ENCODE peak calls at places on chromosomes 3 and 15, in four cellular contexts. H is tibial nerve, S is transverse colon, V is sigmoid colon. T is an unnamed sample. For H3K4me1 and H3K9me3, the result is how much of the 10 kb centered on the place peaks cover.

GRCh38 chr3:197168606-197169005 is 129.8 kb downstream of the DLG1 start:
- DNase-seq in H (no peak), S (no peak), V (no peak), T (no peak)

GRCh38 chr3:122619040-122619439 is 41.6 kb downstream of the PARP15 start:
- DNase-seq in H (no peak), S (no peak), V (no peak), T (no peak)

GRCh38 chr3:14369675-14370669 is 32.4 kb upstream of the SLC6A6 start:
- DNase-seq in H (no peak), S (peak), V (no peak), T (peak)

GRCh38 chr3:102235679-102236078 is 199.1 kb upstream of the ZPLD1 start:
- DNase-seq in H (no peak), S (no peak), V (no peak), T (no peak)

GRCh38 chr3:97189835-97190234 is 375.4 kb downstream of the EPHA6 start:
- DNase-seq in H (no peak), S (no peak), V (no peak), T (no peak)

GRCh38 chr3:34419801-34420200 is 621.4 kb downstream of the PDCD6IP start:
- DNase-seq in H (no peak), S (no peak), V (no peak), T (no peak)

GRCh38 chr3:140941434-140942220 is at the start of gene SLC25A36:
- DNase-seq in H (peak), S (peak), V (peak), T (peak)

GRCh38 chr3:122898298-122898697 is 103.4 kb downstream of the SLC49A4 start:
- DNase-seq in H (no peak), S (no peak), V (no peak), T (no peak)

GRCh38 chr15:65189102-65189740 is 4.1 kb upstream of the CLPX start:
- DNase-seq in H (no peak), S (no peak), V (peak), T (no peak)

GRCh38 chr3:158402590-158402989 is 168.4 kb upstream of the MLF1 start:
- DNase-seq in H (no peak), S (no peak), V (no peak), T (no peak)

GRCh38 chr3:184679056-184679502 is 32.8 kb downstream of the MAGEF1 start:
- DNase-seq in H (no peak), S (no peak), V (peak), T (no peak)

GRCh38 chr3:43213631-43214030 is 72.7 kb upstream of the SNRK start:
- DNase-seq in H (no peak), S (no peak), V (no peak), T (no peak)

GRCh38 chr3:106338582-106339219 is 469.9 kb upstream of the CBLB start:
- DNase-seq in H (no peak), S (no peak), V (no peak), T (no peak)

GRCh38 chr3:159451067-159451466 is 537.6 kb upstream of the IL12A start:
- DNase-seq in H (no peak), S (no peak), V (no peak), T (no peak)

GRCh38 chr15:77693576-77693975 is 60.9 kb upstream of the LINGO1 start:
- DNase-seq in H (no peak), S (no peak), V (no peak), T (no peak)

GRCh38 chr3:157104928-157105652 is 54.9 kb downstream of the CCNL1 start:
- DNase-seq in H (no peak), S (peak), V (no peak), T (no peak)

GRCh38 chr15:85788796-85789495 is 5.8 kb downstream of the KLHL25 start:
- DNase-seq in H (no peak), S (peak), V (no peak), T (peak)

GRCh38 chr15:83489690-83490089 is 42.5 kb downstream of the SH3GL3 start:
- DNase-seq in H (no peak), S (no peak), V (no peak), T (no peak)

GRCh38 chr15:31504462-31504839 is 177.8 kb downstream of the KLF13 start:
- DNase-seq in H (no peak), S (no peak), V (no peak), T (no peak)

GRCh38 chr3:52036829-52037228 is 19.5 kb downstream of the DUSP7 start:
- DNase-seq in H (no peak), S (no peak), V (no peak), T (no peak)

GRCh38 chr15:99211926-99212325 is 37.5 kb downstream of the TTC23 start:
- DNase-seq in H (no peak), S (no peak), V (no peak), T (no peak)

GRCh38 chr15:99209326-99209725 is 40.1 kb downstream of the TTC23 start:
- DNase-seq in H (no peak), S (no peak), V (no peak), T (no peak)

GRCh38 chr15:99207672-99208071 is 41.7 kb downstream of the TTC23 start:
- DNase-seq in H (no peak), S (no peak), V (no peak), T (no peak)

GRCh38 chr15:99212401-99212800 is 37.0 kb downstream of the TTC23 start:
- DNase-seq in H (no peak), S (peak), V (peak), T (no peak)

GRCh38 chr15:99210334-99210733 is 39.0 kb downstream of the TTC23 start:
- DNase-seq in H (no peak), S (no peak), V (peak), T (no peak)
- TF ChIP-seq EP300 in H (no peak), S (peak), V (peak), T (peak)

GRCh38 chr15:42544858-42545629 is 3.5 kb downstream of the LRRC57 start:
- DNase-seq in H (no peak), S (no peak), V (no peak), T (no peak)

GRCh38 chr15:42549782-42550392 is 1.2 kb downstream of the HAUS2 start:
- DNase-seq in H (no peak), S (no peak), V (no peak), T (no peak)

GRCh38 chr15:42547926-42548257 is 701 bp downstream of the LRRC57 start:
- DNase-seq in H (no peak), S (no peak), V (no peak), T (no peak)

GRCh38 chr15:42549052-42549491 is 434 bp downstream of the HAUS2 start:
- DNase-seq in H (no peak), S (peak), V (no peak), T (no peak)

GRCh38 chr15:42548258-42549051 is at the start of the genes HAUS2 and LRRC57:
- DNase-seq in H (peak), S (peak), V (peak), T (peak)
- H3K4me1 ChIP-seq in H (under half), S (under half), V (under half), T (under half)

GRCh38 chr3:923161-923910 is 169.5 kb upstream of the CNTN6 start:
- DNase-seq in H (no peak), S (no peak), V (no peak), T (no peak)
- H3K9me3 ChIP-seq in H (under half), S (under half), V (under half), T (under half)

DNA sequence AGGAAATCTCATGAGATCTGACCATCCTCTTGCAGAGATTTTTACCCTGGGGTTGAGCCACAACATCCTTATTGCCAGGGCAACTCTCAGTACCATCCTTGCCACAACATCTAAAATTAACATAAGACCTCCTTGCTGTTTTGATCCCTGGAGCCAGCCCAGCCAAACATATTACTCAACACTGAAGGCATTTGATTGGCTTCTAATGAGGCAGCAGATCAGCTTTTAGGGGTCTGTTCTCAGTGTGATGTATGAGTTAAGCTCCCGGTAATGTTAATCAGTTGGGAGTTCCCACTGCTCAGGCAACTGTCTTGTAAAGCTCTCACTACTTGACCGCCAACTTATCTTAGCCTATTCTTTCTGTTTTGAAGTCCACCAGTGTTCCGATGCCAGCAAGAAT is 158.8 kb downstream of the FOXB1 start:
- DNase-seq in H (no peak), S (no peak), V (no peak), T (no peak)
- TF ChIP-seq EP300 in H (no peak), S (no peak), V (no peak), T (no peak)

GRCh38 chr15:70664494-70664893 is 98.9 kb downstream of the UACA start:
- DNase-seq in H (no peak), S (no peak), V (no peak), T (no peak)

GRCh38 chr15:70665599-70665998 is 97.8 kb downstream of the UACA start:
- DNase-seq in H (no peak), S (no peak), V (no peak), T (no peak)

DNA sequence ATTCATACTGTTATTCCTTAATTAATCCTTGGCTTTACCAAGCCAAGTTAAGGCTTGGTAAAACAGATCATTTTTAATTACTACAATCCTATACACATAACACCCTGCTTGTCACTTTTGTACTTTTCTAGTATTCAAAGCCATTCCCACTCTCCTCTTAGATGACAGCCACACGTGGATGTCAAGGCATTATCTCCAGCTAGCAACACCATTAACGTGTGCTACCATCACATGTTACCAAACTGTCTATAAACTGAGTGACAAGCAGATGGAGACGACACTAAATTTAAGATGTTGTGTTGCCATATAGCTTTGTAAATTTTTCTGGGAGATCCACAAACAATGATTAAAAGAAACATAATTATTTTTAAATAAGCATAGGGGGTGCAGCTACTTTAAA is 103.7 kb downstream of the UACA start:
- DNase-seq in H (no peak), S (no peak), V (no peak), T (no peak)
- H3K4me1 ChIP-seq in H (under half), S (under half), V (under half), T (under half)

GRCh38 chr15:79922512-79923067 is 25.8 kb upstream of the MTHFS start:
- DNase-seq in H (no peak), S (no peak), V (no peak), T (no peak)
- H3K9me3 ChIP-seq in H (under half), S (under half), V (under half), T (under half)

GRCh38 chr15:70099167-70099965 is 1.6 kb upstream of the TLE3 start:
- DNase-seq in H (peak), S (peak), V (peak), T (peak)
- TF ChIP-seq EP300 in H (peak), S (no peak), V (no peak), T (no peak)

GRCh38 chr15:66883322-66883911 is 181.4 kb downstream of the SMAD6 start:
- DNase-seq in H (peak), S (peak), V (peak), T (peak)
- H3K4me1 ChIP-seq in H (half or more), S (under half), V (under half), T (under half)

GRCh38 chr3:129474986-129475804 is 35.2 kb downstream of the IFT122 start:
- DNase-seq in H (no peak), S (no peak), V (no peak), T (no peak)

GRCh38 chr3:129473067-129473765 is 33.2 kb downstream of the IFT122 start:
- DNase-seq in H (no peak), S (no peak), V (no peak), T (no peak)

GRCh38 chr3:129473766-129474152 is 33.7 kb downstream of the IFT122 start:
- DNase-seq in H (no peak), S (no peak), V (no peak), T (no peak)

GRCh38 chr3:129475863-129476262 is 35.8 kb downstream of the IFT122 start:
- DNase-seq in H (no peak), S (no peak), V (no peak), T (no peak)

GRCh38 chr3:129476586-129476985 is 36.6 kb downstream of the IFT122 start:
- DNase-seq in H (no peak), S (no peak), V (no peak), T (no peak)
- H3K9me3 ChIP-seq in H (under half), S (under half), V (under half), T (under half)

T was measured in stomach.